ENCODE peak calls at places on chromosomes 2 and 18, in five cellular contexts. One of them, this sample, is unnamed.
A peak's percentile ranks its signal among the peaks of the same experiment; 100 is the strongest.

GRCh38 chr2:84938194-84938879 is 32.6 kb upstream of the KCMF1 start:
- DNase-seq in GM23338: no peak
- DNase-seq in GM12878: peak; percentile 82
- DNase-seq in K562: no peak
- DNase-seq in HepG2: peak; percentile 35
- DNase-seq in this sample: peak; percentile 79

GRCh38 chr2:165357758-165358157 is 111.7 kb upstream of the CSRNP3 start:
- DNase-seq in HepG2: no peak
- DNase-seq in K562: no peak
- DNase-seq in GM12878: peak; percentile 2
- DNase-seq in GM23338: no peak
- DNase-seq in this sample: no peak

GRCh38 chr2:169258045-169258601 is 104.2 kb downstream of the LRP2 start:
- DNase-seq in K562: no peak
- DNase-seq in GM23338: peak; percentile 46
- DNase-seq in GM12878: no peak
- DNase-seq in HepG2: no peak
- DNase-seq in this sample: no peak

GRCh38 chr2:124034265-124034664 is 9.2 kb downstream of the CNTNAP5 start:
- DNase-seq in GM23338: no peak
- DNase-seq in HepG2: no peak
- DNase-seq in GM12878: no peak
- DNase-seq in K562: no peak
- DNase-seq in this sample: no peak

GRCh38 chr2:29703336-29703735 is 218.1 kb downstream of the ALK start:
- DNase-seq in GM23338: peak; percentile 6
- DNase-seq in GM12878: no peak
- DNase-seq in HepG2: no peak
- DNase-seq in K562: no peak
- DNase-seq in this sample: no peak

GRCh38 chr18:8721094-8721669 is 15.8 kb downstream of the MTCL1 start:
- DNase-seq in GM12878: no peak
- DNase-seq in HepG2: no peak
- DNase-seq in GM23338: peak; percentile 23
- DNase-seq in K562: no peak
- DNase-seq in this sample: no peak

GRCh38 chr18:62877448-62878221 is 162.3 kb downstream of the PHLPP1 start:
- DNase-seq in K562: no peak
- DNase-seq in HepG2: peak; percentile 30
- DNase-seq in GM12878: no peak
- DNase-seq in GM23338: peak; percentile 97
- DNase-seq in this sample: peak; percentile 38

GRCh38 chr2:16546128-16546754 is 119.4 kb downstream of the CYRIA start:
- DNase-seq in K562: peak; percentile 34
- DNase-seq in GM23338: peak; percentile 90
- DNase-seq in GM12878: no peak
- DNase-seq in HepG2: peak; percentile 64
- DNase-seq in this sample: no peak

GRCh38 chr2:160402997-160403979 is 90.3 kb downstream of the RBMS1 start:
- DNase-seq in GM23338: no peak
- DNase-seq in HepG2: no peak
- DNase-seq in K562: no peak
- DNase-seq in GM12878: no peak
- DNase-seq in this sample: peak; percentile 38

DNA sequence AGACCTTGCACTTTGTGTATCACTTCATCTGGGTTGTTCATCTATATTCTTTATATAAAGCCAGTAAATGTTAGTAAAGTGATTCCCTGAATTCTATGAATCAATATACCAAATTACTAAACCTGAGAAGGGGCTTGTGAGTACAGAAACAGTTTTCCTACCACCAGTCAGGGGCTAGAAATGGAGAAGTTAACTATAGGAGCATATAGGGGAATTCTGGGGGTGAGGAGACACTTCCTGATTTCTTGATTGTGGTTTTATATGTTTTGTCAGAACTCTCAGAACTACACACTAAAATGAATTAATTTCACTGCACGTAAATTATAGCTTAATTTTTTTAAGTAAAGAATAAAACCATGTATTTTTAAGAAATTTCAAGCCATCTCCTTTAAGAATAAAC is 93.7 kb downstream of the SESTD1 start:
- DNase-seq in GM12878: no peak
- DNase-seq in HepG2: no peak
- DNase-seq in K562: no peak
- DNase-seq in GM23338: no peak
- DNase-seq in this sample: no peak
- TF ChIP-seq JUNB in GM12878: no peak
- TF ChIP-seq JUNB in HepG2: no peak
- TF ChIP-seq JUNB in K562: no peak
- TF ChIP-seq JUNB in GM23338: no peak
- TF ChIP-seq JUNB in this sample: no peak

GRCh38 chr2:120261387-120262006 is 8.8 kb downstream of the RALB start:
- DNase-seq in K562: no peak
- DNase-seq in GM23338: no peak
- DNase-seq in HepG2: no peak
- DNase-seq in GM12878: peak; percentile 62
- DNase-seq in this sample: no peak
- TF ChIP-seq JUNB in K562: no peak
- TF ChIP-seq JUNB in GM23338: no peak
- TF ChIP-seq JUNB in HepG2: no peak
- TF ChIP-seq JUNB in GM12878: no peak
- TF ChIP-seq JUNB in this sample: no peak

GRCh38 chr18:60556326-60556725 is 183.8 kb upstream of the MC4R start:
- DNase-seq in GM12878: no peak
- DNase-seq in GM23338: no peak
- DNase-seq in K562: no peak
- DNase-seq in HepG2: no peak
- DNase-seq in this sample: no peak

GRCh38 chr18:60554961-60555360 is 182.4 kb upstream of the MC4R start:
- DNase-seq in HepG2: no peak
- DNase-seq in GM12878: no peak
- DNase-seq in K562: no peak
- DNase-seq in GM23338: no peak
- DNase-seq in this sample: no peak

GRCh38 chr18:60552948-60553347 is 180.4 kb upstream of the MC4R start:
- DNase-seq in HepG2: no peak
- DNase-seq in GM12878: no peak
- DNase-seq in GM23338: no peak
- DNase-seq in K562: no peak
- DNase-seq in this sample: no peak

DNA sequence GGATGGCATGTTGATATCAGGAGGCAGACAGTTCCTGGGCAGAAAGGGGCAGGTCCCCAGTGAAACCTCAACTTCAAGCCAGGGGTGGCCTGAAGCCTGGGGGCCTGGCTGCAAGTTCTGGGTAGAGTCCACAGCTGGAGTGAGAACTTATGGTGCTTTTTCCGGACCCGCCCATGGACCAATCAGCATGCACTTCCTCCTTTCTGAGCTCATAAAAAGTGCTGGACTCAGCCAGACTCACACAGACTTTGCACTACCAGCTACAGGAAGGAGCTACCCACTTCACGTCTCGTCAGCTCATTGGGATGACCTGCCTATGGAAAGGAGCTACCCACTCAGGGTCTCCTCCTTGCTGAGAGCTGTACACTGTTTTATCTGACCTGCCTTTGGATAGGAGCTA is 183.1 kb upstream of the MC4R start:
- DNase-seq in HepG2: no peak
- DNase-seq in GM12878: no peak
- DNase-seq in GM23338: no peak
- DNase-seq in K562: no peak
- DNase-seq in this sample: no peak
- TF ChIP-seq JUNB in HepG2: no peak
- TF ChIP-seq JUNB in GM12878: no peak
- TF ChIP-seq JUNB in GM23338: no peak
- TF ChIP-seq JUNB in K562: no peak
- TF ChIP-seq JUNB in this sample: no peak

GRCh38 chr18:49632588-49632987 is 70.7 kb downstream of the LIPG start:
- DNase-seq in GM12878: no peak
- DNase-seq in K562: no peak
- DNase-seq in GM23338: no peak
- DNase-seq in HepG2: no peak
- DNase-seq in this sample: no peak
- TF ChIP-seq JUNB in GM12878: no peak
- TF ChIP-seq JUNB in K562: no peak
- TF ChIP-seq JUNB in GM23338: no peak
- TF ChIP-seq JUNB in HepG2: no peak
- TF ChIP-seq JUNB in this sample: no peak

GRCh38 chr2:171568085-171568484 is 45.8 kb downstream of the CYBRD1 start:
- DNase-seq in GM12878: no peak
- DNase-seq in HepG2: no peak
- DNase-seq in K562: no peak
- DNase-seq in GM23338: peak; percentile 34
- DNase-seq in this sample: no peak
- TF ChIP-seq JUNB in GM12878: no peak
- TF ChIP-seq JUNB in HepG2: no peak
- TF ChIP-seq JUNB in K562: no peak
- TF ChIP-seq JUNB in GM23338: no peak
- TF ChIP-seq JUNB in this sample: no peak

GRCh38 chr2:88537640-88538039 is 85.1 kb upstream of the FOXI3 start:
- DNase-seq in GM23338: peak; percentile 50
- DNase-seq in K562: no peak
- DNase-seq in HepG2: no peak
- DNase-seq in GM12878: no peak
- DNase-seq in this sample: no peak
- TF ChIP-seq JUNB in GM23338: no peak
- TF ChIP-seq JUNB in K562: no peak
- TF ChIP-seq JUNB in HepG2: no peak
- TF ChIP-seq JUNB in GM12878: no peak
- TF ChIP-seq JUNB in this sample: no peak

GRCh38 chr18:51235011-51235789 is 37.7 kb upstream of the MEX3C start:
- DNase-seq in GM12878: no peak
- DNase-seq in GM23338: no peak
- DNase-seq in HepG2: no peak
- DNase-seq in K562: no peak
- DNase-seq in this sample: peak; percentile 55
- TF ChIP-seq JUNB in GM12878: no peak
- TF ChIP-seq JUNB in GM23338: no peak
- TF ChIP-seq JUNB in HepG2: no peak
- TF ChIP-seq JUNB in K562: no peak
- TF ChIP-seq JUNB in this sample: no peak

DNA sequence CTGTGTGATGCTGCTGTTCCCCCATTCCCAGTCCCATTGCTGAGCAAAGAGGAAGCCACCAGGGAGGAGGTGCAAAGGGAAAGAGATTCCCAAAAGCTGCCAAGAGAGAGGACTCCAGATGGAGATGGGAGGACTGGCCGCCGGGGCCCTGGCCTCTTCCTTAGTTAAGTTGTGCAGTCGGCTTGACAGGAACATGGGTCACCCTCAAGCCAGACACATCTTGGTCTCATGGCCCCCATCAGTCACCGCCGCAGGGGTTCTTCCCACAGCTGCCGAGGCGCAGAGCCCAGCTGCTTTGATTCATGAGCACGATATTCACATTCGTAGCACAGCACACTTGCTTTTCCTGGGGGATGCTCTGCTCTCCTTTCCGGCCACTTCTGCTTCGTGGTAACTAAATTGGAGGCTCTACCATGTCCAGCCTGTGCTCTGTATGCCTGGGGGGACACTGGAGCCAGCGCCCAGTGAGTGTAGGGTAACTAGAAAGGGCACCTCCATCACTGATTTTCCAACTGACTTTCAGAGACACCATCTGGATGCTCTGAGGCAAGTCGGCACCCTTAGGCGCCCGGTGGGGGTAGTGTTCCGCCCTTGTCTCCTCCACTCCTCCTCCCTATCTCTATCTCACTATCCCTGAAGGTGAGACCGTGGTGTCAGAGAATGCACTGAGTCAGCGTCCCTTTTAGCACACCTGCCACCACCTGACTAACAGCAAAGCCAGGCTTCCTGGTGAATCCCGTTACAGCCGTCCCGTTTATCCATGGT is 13.3 kb downstream of the TWIST2 start:
- DNase-seq in GM12878: no peak
- DNase-seq in HepG2: no peak
- DNase-seq in K562: no peak
- DNase-seq in GM23338: no peak
- DNase-seq in this sample: no peak
- TF ChIP-seq JUNB in GM12878: no peak
- TF ChIP-seq JUNB in HepG2: no peak
- TF ChIP-seq JUNB in K562: no peak
- TF ChIP-seq JUNB in GM23338: no peak
- TF ChIP-seq JUNB in this sample: no peak